ENCODE peak calls at places on chromosomes 13 and 19, in five cellular contexts. One of them, this sample, is unnamed.

GRCh38 chr19:815079-815774 is 6.5 kb downstream of the PLPPR3 start:
- DNase-seq in GM12878: no peak
- DNase-seq in GM12892: no peak
- DNase-seq in GM12891: peak; percentile 35
- DNase-seq in HepG2: no peak
- DNase-seq in this sample: no peak

GRCh38 chr19:18879579-18880373 is 16.2 kb downstream of the CERS1 start:
- DNase-seq in GM12891: no peak
- DNase-seq in GM12878: no peak
- DNase-seq in HepG2: no peak
- DNase-seq in GM12892: no peak
- DNase-seq in this sample: peak; percentile 88

GRCh38 chr19:533485-534058 is 2.0 kb downstream of the CDC34 start:
- DNase-seq in HepG2: no peak
- DNase-seq in GM12878: no peak
- DNase-seq in GM12892: no peak
- DNase-seq in GM12891: no peak
- DNase-seq in this sample: no peak

GRCh38 chr13:51495300-51495699 is 42.5 kb upstream of the INTS6 start:
- DNase-seq in HepG2: no peak
- DNase-seq in GM12891: no peak
- DNase-seq in GM12892: no peak
- DNase-seq in GM12878: no peak
- DNase-seq in this sample: no peak

GRCh38 chr19:11538232-11539036 is at the start of gene CNN1:
- DNase-seq in GM12878: no peak
- DNase-seq in HepG2: peak; percentile 29
- DNase-seq in GM12891: no peak
- DNase-seq in GM12892: no peak
- DNase-seq in this sample: no peak

GRCh38 chr19:33186431-33186830 is 7.7 kb upstream of the LRP3 start:
- DNase-seq in GM12891: no peak
- DNase-seq in HepG2: no peak
- DNase-seq in GM12892: no peak
- DNase-seq in GM12878: no peak
- DNase-seq in this sample: no peak

GRCh38 chr13:78054152-78054551 is 135.5 kb upstream of the EDNRB start:
- DNase-seq in GM12892: no peak
- DNase-seq in GM12891: no peak
- DNase-seq in GM12878: no peak
- DNase-seq in HepG2: no peak
- DNase-seq in this sample: no peak

GRCh38 chr13:49395416-49396277 is 48.2 kb downstream of the CAB39L start:
- DNase-seq in GM12892: no peak
- DNase-seq in HepG2: no peak
- DNase-seq in GM12878: no peak
- DNase-seq in GM12891: no peak
- DNase-seq in this sample: no peak

GRCh38 chr19:20038358-20039202 is 725 bp downstream of the ZNF682 start:
- DNase-seq in GM12878: no peak
- DNase-seq in HepG2: no peak
- DNase-seq in GM12891: no peak
- DNase-seq in GM12892: no peak
- DNase-seq in this sample: no peak

GRCh38 chr19:42422576-42423461 is 4.4 kb downstream of the LIPE start:
- DNase-seq in GM12892: no peak
- DNase-seq in GM12878: no peak
- DNase-seq in HepG2: peak; percentile 59
- DNase-seq in GM12891: no peak
- DNase-seq in this sample: peak; percentile 85

GRCh38 chr19:2207991-2208860 is 27.9 kb downstream of the PLEKHJ1 start:
- DNase-seq in GM12892: peak; percentile 70
- DNase-seq in GM12891: peak; percentile 82
- DNase-seq in GM12878: no peak
- DNase-seq in HepG2: no peak
- DNase-seq in this sample: no peak

GRCh38 chr19:29524912-29525870 is 603 bp upstream of the VSTM2B start:
- DNase-seq in GM12878: no peak
- DNase-seq in HepG2: no peak
- DNase-seq in GM12891: no peak
- DNase-seq in GM12892: no peak
- DNase-seq in this sample: no peak

GRCh38 chr13:87671824-87672603 is 843 bp downstream of the SLITRK5 start:
- DNase-seq in GM12892: no peak
- DNase-seq in GM12878: no peak
- DNase-seq in HepG2: no peak
- DNase-seq in GM12891: no peak
- DNase-seq in this sample: peak; percentile 59

GRCh38 chr19:18700501-18701249 is 17.2 kb downstream of the CRTC1 start:
- DNase-seq in GM12878: peak; percentile 27
- DNase-seq in GM12892: peak; percentile 81
- DNase-seq in GM12891: peak; percentile 84
- DNase-seq in HepG2: no peak
- DNase-seq in this sample: peak; percentile 91

DNA sequence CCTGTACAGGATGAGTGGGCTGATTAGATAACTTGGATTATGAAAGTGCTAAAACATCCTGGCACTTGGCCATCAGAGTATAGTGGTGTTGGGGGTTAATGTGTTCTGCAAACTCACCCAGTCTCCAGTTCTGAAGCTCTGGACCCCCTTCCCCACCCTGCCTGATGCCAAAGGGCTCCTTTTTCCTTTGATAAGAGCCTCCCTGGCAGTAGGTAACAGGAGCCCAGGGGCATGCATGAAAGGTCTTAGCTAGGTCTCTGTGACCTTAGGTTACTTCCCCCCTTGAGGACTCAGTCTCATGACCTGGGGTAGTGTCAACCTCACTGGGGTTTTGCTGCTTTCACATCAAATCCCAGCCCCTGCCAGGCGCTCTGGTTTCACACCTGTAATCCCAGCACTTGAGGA is 2.5 kb downstream of the RPS28 start:
- DNase-seq in HepG2: no peak
- DNase-seq in GM12891: no peak
- DNase-seq in GM12878: no peak
- DNase-seq in GM12892: no peak
- DNase-seq in this sample: no peak
- TF ChIP-seq TAF1 in HepG2: no peak
- TF ChIP-seq TAF1 in GM12891: no peak
- TF ChIP-seq TAF1 in GM12878: no peak
- TF ChIP-seq TAF1 in GM12892: no peak
- TF ChIP-seq TAF1 in this sample: no peak

GRCh38 chr19:17041994-17042393 is 15.4 kb upstream of the CPAMD8 start:
- DNase-seq in HepG2: no peak
- DNase-seq in GM12878: no peak
- DNase-seq in GM12892: no peak
- DNase-seq in GM12891: no peak
- DNase-seq in this sample: no peak
- TF ChIP-seq TAF1 in HepG2: no peak
- TF ChIP-seq TAF1 in GM12878: no peak
- TF ChIP-seq TAF1 in GM12892: no peak
- TF ChIP-seq TAF1 in GM12891: no peak
- TF ChIP-seq TAF1 in this sample: no peak

GRCh38 chr13:101572456-101572855 is 120.0 kb downstream of the ITGBL1 start:
- DNase-seq in GM12878: no peak
- DNase-seq in GM12891: no peak
- DNase-seq in HepG2: no peak
- DNase-seq in GM12892: no peak
- DNase-seq in this sample: no peak
- TF ChIP-seq TAF1 in GM12878: no peak
- TF ChIP-seq TAF1 in GM12891: no peak
- TF ChIP-seq TAF1 in HepG2: no peak
- TF ChIP-seq TAF1 in GM12892: no peak
- TF ChIP-seq TAF1 in this sample: no peak

GRCh38 chr13:98018293-98018692 is 64.8 kb downstream of the IPO5 start:
- DNase-seq in GM12878: no peak
- DNase-seq in HepG2: no peak
- DNase-seq in GM12891: no peak
- DNase-seq in GM12892: no peak
- DNase-seq in this sample: no peak

GRCh38 chr13:98019186-98019585 is 65.7 kb downstream of the IPO5 start:
- DNase-seq in GM12878: no peak
- DNase-seq in GM12891: no peak
- DNase-seq in GM12892: no peak
- DNase-seq in HepG2: no peak
- DNase-seq in this sample: no peak

GRCh38 chr13:98020271-98020670 is 66.8 kb downstream of the IPO5 start:
- DNase-seq in GM12892: no peak
- DNase-seq in HepG2: no peak
- DNase-seq in GM12891: no peak
- DNase-seq in GM12878: no peak
- DNase-seq in this sample: no peak

GRCh38 chr13:98025480-98026025 is 72.1 kb downstream of the IPO5 start:
- DNase-seq in HepG2: no peak
- DNase-seq in GM12878: no peak
- DNase-seq in GM12892: no peak
- DNase-seq in GM12891: no peak
- DNase-seq in this sample: no peak

GRCh38 chr13:98022210-98022609 is 68.7 kb downstream of the IPO5 start:
- DNase-seq in GM12892: no peak
- DNase-seq in GM12891: no peak
- DNase-seq in HepG2: peak; percentile 29
- DNase-seq in GM12878: no peak
- DNase-seq in this sample: no peak
- TF ChIP-seq TAF1 in GM12892: no peak
- TF ChIP-seq TAF1 in GM12891: no peak
- TF ChIP-seq TAF1 in HepG2: no peak
- TF ChIP-seq TAF1 in GM12878: no peak
- TF ChIP-seq TAF1 in this sample: no peak

This sample was measured in SK-N-SH.